ENCODE peak calls at places on chromosome 1, in seven cellular contexts. P is NCI-H345, X is amygdala, S is posterior cingulate gyrus, J is activated T-cell treated with anti-CD3 and anti-CD28 coated beads for 1 hour, R is NCI-H2107, G is choroid plexus epithelial cell. H is an unnamed sample.

GRCh38 chr1:39372105-39372504 is 119.3 kb upstream of the BMP8A start:
- DNase-seq in J (no peak), S (no peak), P (no peak), G (no peak), X (no peak), R (no peak), H (no peak)

GRCh38 chr1:109142248-109142647 is 28.3 kb downstream of the ELAPOR1 start:
- DNase-seq in X (no peak), S (no peak), R (no peak), P (no peak), G (no peak), J (no peak), H (no peak)

GRCh38 chr1:2523891-2524609 is 2.3 kb downstream of the PANK4 start:
- DNase-seq in R (no peak), G (no peak), J (peak), P (no peak), S (no peak), X (no peak), H (no peak)

GRCh38 chr1:108521990-108522393 is 37.9 kb upstream of the EEIG2 start:
- DNase-seq in R (no peak), S (no peak), X (no peak), G (peak), J (no peak), P (no peak), H (no peak)

GRCh38 chr1:214552174-214552608 is 789 bp upstream of the PTPN14 start:
- DNase-seq in S (no peak), P (no peak), J (no peak), G (peak), R (no peak), X (no peak), H (no peak)

GRCh38 chr1:34320081-34320480 is 143.4 kb downstream of the C1orf94 start:
- DNase-seq in P (peak), J (no peak), G (no peak), X (no peak), R (no peak), S (no peak), H (no peak)

GRCh38 chr1:204435886-204436271 is 24.3 kb upstream of the PPP1R15B start:
- DNase-seq in J (no peak), R (no peak), P (no peak), S (no peak), G (no peak), X (no peak), H (no peak)

GRCh38 chr1:189605236-189605635 is 872.4 kb downstream of the BRINP3 start:
- DNase-seq in J (no peak), P (no peak), S (no peak), R (no peak), G (no peak), X (no peak), H (no peak)

GRCh38 chr1:20371411-20371810 is 80.7 kb downstream of the VWA5B1 start:
- DNase-seq in S (no peak), J (no peak), R (no peak), X (no peak), G (peak), P (no peak), H (no peak)

GRCh38 chr1:99544328-99544727 is 101.6 kb upstream of the PALMD start:
- DNase-seq in P (peak), J (no peak), X (no peak), S (no peak), G (peak), R (peak), H (no peak)

GRCh38 chr1:84301759-84302380 is 362 bp downstream of the SAMD13 start:
- DNase-seq in G (peak), J (no peak), R (no peak), S (no peak), X (no peak), P (peak), H (no peak)

GRCh38 chr1:41578712-41579335 is 94.3 kb upstream of the EDN2 start:
- DNase-seq in P (no peak), X (no peak), S (no peak), R (no peak), J (no peak), G (peak), H (no peak)